ENCODE peak calls at places on chromosomes 12 and 14, in five cellular contexts. R is neural crest cell, F is foreskin keratinocyte, C is H9, Q is fibroblast of lung. H is an unnamed sample.

GRCh38 chr14:26531894-26532293 is 65.9 kb downstream of the NOVA1 start:
- DNase-seq in C (no peak), R (no peak), F (peak), Q (peak), H (no peak)

GRCh38 chr12:69630191-69630590 is 19.5 kb upstream of the LRRC10 start:
- DNase-seq in Q (no peak), R (no peak), F (peak), C (peak), H (no peak)

GRCh38 chr12:50103767-50104321 is at the start of gene GPD1:
- DNase-seq in R (no peak), F (peak), Q (peak), C (peak), H (no peak)

GRCh38 chr12:5184159-5184558 is 140.5 kb downstream of the KCNA5 start:
- DNase-seq in F (peak), C (no peak), R (no peak), Q (no peak), H (no peak)

GRCh38 chr14:102590667-102591099 is 1.8 kb upstream of the RCOR1 start:
- DNase-seq in F (no peak), Q (peak), C (peak), R (peak), H (peak)

GRCh38 chr12:19299765-19300164 is 139.5 kb upstream of the AEBP2 start:
- DNase-seq in F (peak), C (no peak), Q (no peak), R (no peak), H (no peak)

GRCh38 chr12:58920102-58920955 is at the start of gene LRIG3:
- DNase-seq in C (peak), R (peak), Q (peak), F (peak), H (no peak)

GRCh38 chr12:90333384-90333783 is 621.6 kb downstream of the CCER1 start:
- DNase-seq in Q (peak), R (no peak), F (no peak), C (no peak), H (no peak)

GRCh38 chr12:48602192-48602989 is 32.5 kb upstream of the LALBA start:
- DNase-seq in F (peak), Q (peak), C (peak), R (no peak), H (no peak)

GRCh38 chr12:49279706-49280159 is 14.9 kb downstream of the TUBA1C start:
- DNase-seq in R (no peak), Q (no peak), F (peak), C (peak), H (no peak)

GRCh38 chr12:84079621-84080020 is 833.0 kb downstream of the SLC6A15 start:
- DNase-seq in C (no peak), F (peak), R (no peak), Q (no peak), H (no peak)

GRCh38 chr12:30822385-30823139 is 67.8 kb upstream of the CAPRIN2 start:
- DNase-seq in Q (peak), R (peak), C (peak), F (peak), H (peak)

GRCh38 chr12:46266869-46267617 is 1.8 kb downstream of the SLC38A1 start:
- DNase-seq in R (peak), F (peak), C (peak), Q (peak), H (peak)

GRCh38 chr12:85155791-85156190 is 119.6 kb downstream of the LRRIQ1 start:
- DNase-seq in F (peak), R (no peak), C (no peak), Q (peak), H (no peak)

GRCh38 chr14:71610797-71611196 is 321.4 kb upstream of the RGS6 start:
- DNase-seq in Q (no peak), R (no peak), C (no peak), F (no peak), H (no peak)

GRCh38 chr14:53954551-53955233 is 1.9 kb downstream of the BMP4 start:
- DNase-seq in C (no peak), F (peak), Q (peak), R (no peak), H (no peak)

DNA sequence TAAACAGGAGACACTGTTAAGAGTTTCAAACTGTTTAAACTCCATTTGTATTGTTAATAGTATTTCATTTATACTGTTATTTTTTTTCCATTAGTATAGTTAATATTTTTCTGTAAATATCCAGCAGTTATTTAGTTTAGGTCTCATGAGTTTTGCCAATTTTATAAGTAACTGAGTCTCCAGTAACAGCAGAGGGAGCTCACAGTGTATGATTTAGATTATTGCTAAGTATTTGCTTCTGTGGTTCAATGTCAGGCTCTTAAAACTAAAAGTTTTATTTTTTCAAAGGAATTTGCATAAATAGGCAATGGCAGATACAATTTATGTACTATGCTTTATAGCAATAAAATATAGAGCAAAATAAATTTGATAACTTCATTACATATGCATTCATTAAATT is 209.7 kb downstream of the ATXN7L3B start:
- DNase-seq in R (no peak), F (peak), Q (peak), C (no peak), H (no peak)
- TF ChIP-seq CTCF in R (peak), F (peak), Q (no peak), C (peak), H (no peak)

DNA sequence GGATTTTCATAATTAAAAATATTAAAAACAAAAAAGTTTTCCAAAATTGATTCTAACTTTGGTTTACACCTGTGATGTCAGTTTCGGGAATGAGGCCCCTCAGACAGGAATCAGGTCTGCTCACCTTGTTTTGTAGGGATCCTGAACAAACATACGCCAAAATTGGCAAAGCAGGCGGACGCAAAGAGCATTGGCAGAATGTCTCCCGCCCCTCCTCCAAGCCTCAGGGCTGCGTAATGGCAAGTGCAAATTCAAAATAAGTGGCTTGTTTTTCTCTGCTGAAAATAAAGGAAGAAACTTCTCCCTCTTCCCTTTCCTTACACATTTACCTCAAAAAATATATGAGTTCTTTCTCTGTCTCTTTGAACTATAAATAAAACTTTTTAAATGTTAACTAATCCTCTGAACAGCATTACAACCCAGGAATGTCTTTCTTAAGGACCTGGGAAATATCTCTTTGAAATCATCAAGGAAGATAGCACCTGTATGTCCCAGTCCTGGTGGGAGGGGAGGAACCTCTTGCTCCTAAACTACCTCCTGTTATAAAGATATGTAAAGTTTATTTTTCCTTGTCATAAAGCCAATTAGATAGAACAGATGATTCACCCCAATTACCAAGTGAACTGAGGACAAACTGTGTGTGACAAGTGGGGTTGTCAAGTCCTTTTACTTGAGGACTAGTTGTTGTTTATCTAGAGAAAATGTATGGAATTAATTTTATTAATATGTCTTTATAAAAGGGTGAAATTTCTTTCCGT is 16.5 kb downstream of the OR6J1 start:
- DNase-seq in C (no peak), F (no peak), Q (no peak), R (no peak), H (no peak)
- TF ChIP-seq CTCF in C (no peak), F (no peak), Q (no peak), R (no peak), H (no peak)

GRCh38 chr12:2642176-2642892 is 152.4 kb upstream of the FKBP4 start:
- DNase-seq in Q (no peak), C (no peak), R (no peak), F (no peak), H (no peak)

GRCh38 chr12:2640709-2641108 is 154.1 kb upstream of the FKBP4 start:
- DNase-seq in R (no peak), C (peak), F (peak), Q (peak), H (no peak)

GRCh38 chr12:2641761-2642160 is 153.0 kb upstream of the FKBP4 start:
- DNase-seq in C (no peak), Q (no peak), R (no peak), F (no peak), H (no peak)

GRCh38 chr12:2640281-2640680 is 154.5 kb upstream of the FKBP4 start:
- DNase-seq in C (no peak), Q (no peak), F (no peak), R (no peak), H (no peak)

DNA sequence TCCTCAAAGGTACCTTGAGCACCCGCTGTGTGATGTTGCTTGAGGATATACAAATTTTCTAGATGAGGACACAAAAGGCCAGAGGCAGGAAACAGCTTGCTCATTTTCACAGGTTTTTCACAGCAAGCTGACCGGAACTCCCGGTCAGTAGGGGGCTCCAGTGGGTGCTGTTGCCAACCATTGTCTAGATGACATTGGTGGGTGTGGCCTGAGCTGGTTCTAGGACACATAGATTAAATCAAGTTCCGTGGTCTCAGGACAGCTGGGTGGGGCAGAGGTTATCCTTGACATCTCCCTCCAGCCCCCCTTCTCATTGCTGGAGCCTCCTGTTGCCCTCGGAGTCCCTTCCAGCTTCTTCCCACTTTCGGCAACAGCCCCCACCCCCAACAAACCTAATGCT is 153.6 kb upstream of the FKBP4 start:
- DNase-seq in F (no peak), C (peak), Q (peak), R (peak), H (no peak)
- TF ChIP-seq CTCF in F (no peak), C (peak), Q (peak), R (peak), H (no peak)

GRCh38 chr12:104576980-104577925 is 120.5 kb downstream of the CHST11 start:
- DNase-seq in Q (peak), F (no peak), C (no peak), R (no peak), H (no peak)
- TF ChIP-seq CTCF in Q (no peak), F (no peak), C (no peak), R (no peak), H (no peak)

GRCh38 chr12:123894823-123895338 is 77.8 kb downstream of the CCDC92 start:
- DNase-seq in Q (peak), R (no peak), C (no peak), F (no peak), H (no peak)
- TF ChIP-seq CTCF in Q (no peak), R (no peak), C (no peak), F (no peak), H (no peak)

GRCh38 chr14:73662439-73663056 is 17.8 kb downstream of the DNAL1 start:
- DNase-seq in R (no peak), Q (peak), C (peak), F (peak), H (no peak)
- TF ChIP-seq CTCF in R (peak), Q (peak), C (peak), F (peak), H (no peak)

GRCh38 chr14:91380116-91380515 is 37.5 kb downstream of the CCDC88C start:
- DNase-seq in Q (no peak), R (no peak), C (no peak), F (no peak), H (no peak)
- TF ChIP-seq CTCF in Q (no peak), R (no peak), C (no peak), F (no peak), H (no peak)

DNA sequence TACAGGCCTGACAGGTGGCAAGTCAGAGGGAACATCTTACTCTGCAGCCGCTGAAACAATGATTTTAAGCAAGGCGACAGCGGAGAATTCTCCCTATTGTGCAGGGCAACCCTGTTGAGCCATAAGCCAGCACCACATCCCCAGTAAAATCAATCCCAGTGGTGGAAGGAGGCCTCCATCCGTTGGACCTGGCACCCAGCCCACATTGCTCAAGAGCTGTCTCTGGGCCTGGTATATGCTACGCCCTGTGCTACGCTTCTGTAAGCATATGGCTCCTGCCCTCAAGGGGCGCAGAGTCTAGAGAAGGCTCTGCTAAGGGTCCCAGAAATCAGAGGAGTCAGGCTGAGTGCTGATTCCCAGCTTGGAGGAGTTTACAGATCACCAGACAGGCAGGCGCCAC is 265.5 kb downstream of the CACNA1C start:
- DNase-seq in Q (no peak), C (no peak), R (no peak), F (no peak), H (no peak)
- TF ChIP-seq CTCF in Q (no peak), C (no peak), R (no peak), F (no peak), H (no peak)